ENCODE peak calls at places on chromosomes 5 and 9, in nine cellular contexts. One of them, this sample, is unnamed.
A peak's percentile ranks its signal among the peaks of the same experiment; 100 is the strongest.

GRCh38 chr5:110401881-110402280 is 324.6 kb downstream of the TMEM232 start:
- DNase-seq in osteocyte: no peak
- DNase-seq in natural killer cell: no peak
- DNase-seq in GM12865: peak; percentile 7
- DNase-seq in dorsolateral prefrontal cortex: no peak
- DNase-seq in AG09319: no peak
- DNase-seq in nephron progenitor cell: no peak
- DNase-seq in left lung: no peak
- DNase-seq in foreskin fibroblast: peak; percentile 6
- DNase-seq in this sample: peak; percentile 2

GRCh38 chr9:76985581-76985980 is 33.9 kb upstream of the FOXB2 start:
- DNase-seq in osteocyte: no peak
- DNase-seq in natural killer cell: no peak
- DNase-seq in GM12865: no peak
- DNase-seq in dorsolateral prefrontal cortex: no peak
- DNase-seq in AG09319: no peak
- DNase-seq in nephron progenitor cell: no peak
- DNase-seq in left lung: no peak
- DNase-seq in foreskin fibroblast: no peak
- DNase-seq in this sample: peak; percentile 19

GRCh38 chr5:174523311-174524159 is 200.8 kb upstream of the MSX2 start:
- DNase-seq in osteocyte: no peak
- DNase-seq in natural killer cell: no peak
- DNase-seq in GM12865: no peak
- DNase-seq in dorsolateral prefrontal cortex: no peak
- DNase-seq in AG09319: no peak
- DNase-seq in nephron progenitor cell: no peak
- DNase-seq in left lung: no peak
- DNase-seq in foreskin fibroblast: no peak
- DNase-seq in this sample: no peak

GRCh38 chr5:130549884-130550552 is 615.0 kb downstream of the HINT1 start:
- DNase-seq in osteocyte: no peak
- DNase-seq in natural killer cell: no peak
- DNase-seq in GM12865: no peak
- DNase-seq in dorsolateral prefrontal cortex: no peak
- DNase-seq in AG09319: no peak
- DNase-seq in nephron progenitor cell: no peak
- DNase-seq in left lung: no peak
- DNase-seq in foreskin fibroblast: peak; percentile 25
- DNase-seq in this sample: peak; percentile 68

GRCh38 chr9:106859957-106860715 is 2.8 kb upstream of the ZNF462 start:
- DNase-seq in osteocyte: peak; percentile 83
- DNase-seq in natural killer cell: no peak
- DNase-seq in GM12865: no peak
- DNase-seq in dorsolateral prefrontal cortex: no peak
- DNase-seq in AG09319: no peak
- DNase-seq in nephron progenitor cell: peak; percentile 73
- DNase-seq in left lung: no peak
- DNase-seq in foreskin fibroblast: no peak
- DNase-seq in this sample: no peak

GRCh38 chr5:152084476-152084875 is 159.8 kb upstream of the GLRA1 start:
- DNase-seq in osteocyte: no peak
- DNase-seq in natural killer cell: no peak
- DNase-seq in GM12865: no peak
- DNase-seq in dorsolateral prefrontal cortex: no peak
- DNase-seq in AG09319: no peak
- DNase-seq in nephron progenitor cell: no peak
- DNase-seq in left lung: no peak
- DNase-seq in foreskin fibroblast: no peak
- DNase-seq in this sample: no peak

GRCh38 chr9:130635306-130635705 is 29.1 kb upstream of the PRDM12 start:
- DNase-seq in osteocyte: no peak
- DNase-seq in natural killer cell: no peak
- DNase-seq in GM12865: no peak
- DNase-seq in dorsolateral prefrontal cortex: no peak
- DNase-seq in AG09319: no peak
- DNase-seq in nephron progenitor cell: no peak
- DNase-seq in left lung: no peak
- DNase-seq in foreskin fibroblast: no peak
- DNase-seq in this sample: no peak

GRCh38 chr5:39080597-39081204 is 6.5 kb upstream of the RICTOR start:
- DNase-seq in osteocyte: no peak
- DNase-seq in natural killer cell: peak; percentile 31
- DNase-seq in GM12865: peak; percentile 78
- DNase-seq in dorsolateral prefrontal cortex: no peak
- DNase-seq in AG09319: no peak
- DNase-seq in nephron progenitor cell: peak; percentile 50
- DNase-seq in left lung: peak; percentile 68
- DNase-seq in foreskin fibroblast: peak; percentile 46
- DNase-seq in this sample: peak; percentile 85

GRCh38 chr9:125142560-125143376 is 560 bp downstream of the SCAI start:
- DNase-seq in osteocyte: peak; percentile 81
- DNase-seq in natural killer cell: peak; percentile 17
- DNase-seq in GM12865: peak; percentile 29
- DNase-seq in dorsolateral prefrontal cortex: peak; percentile 6
- DNase-seq in AG09319: no peak
- DNase-seq in nephron progenitor cell: no peak
- DNase-seq in left lung: no peak
- DNase-seq in foreskin fibroblast: no peak
- DNase-seq in this sample: no peak

DNA sequence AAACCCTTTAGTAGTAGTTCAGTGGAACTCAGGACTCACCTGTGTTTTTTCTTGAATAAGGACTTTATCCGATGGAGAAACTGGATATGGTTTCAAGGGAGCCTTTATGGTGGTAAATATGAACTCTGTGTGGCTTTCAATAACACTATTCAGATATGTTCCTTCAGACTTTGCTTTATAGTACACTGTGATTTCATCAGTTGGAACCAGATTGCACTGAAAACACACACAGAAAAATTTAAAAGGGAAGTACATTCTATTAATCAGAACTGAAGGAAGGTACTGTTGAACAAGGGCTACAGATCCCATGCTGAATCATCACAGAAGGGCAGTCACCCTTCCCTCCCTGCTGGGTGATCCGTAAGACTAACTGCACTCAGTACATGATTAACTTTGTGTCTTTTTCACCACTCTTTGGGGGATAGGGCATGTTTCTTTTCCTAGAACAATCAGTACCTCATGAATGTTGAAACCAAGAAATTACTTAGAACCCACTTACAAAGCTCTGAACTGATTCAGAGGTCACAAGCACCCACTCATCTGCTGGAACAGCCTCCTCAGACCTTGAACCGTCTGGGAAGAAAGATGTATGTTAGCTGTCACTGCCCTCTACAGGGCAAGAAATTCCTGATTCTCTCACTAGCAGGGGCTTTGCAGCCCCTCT is 51.2 kb downstream of the IARS1 start:
- DNase-seq in osteocyte: no peak
- DNase-seq in natural killer cell: no peak
- DNase-seq in GM12865: no peak
- DNase-seq in dorsolateral prefrontal cortex: no peak
- DNase-seq in AG09319: peak; percentile 30
- DNase-seq in nephron progenitor cell: no peak
- DNase-seq in left lung: no peak
- DNase-seq in foreskin fibroblast: peak; percentile 83
- DNase-seq in this sample: peak; percentile 73
- TF ChIP-seq CTCF in osteocyte: peak; percentile 76
- TF ChIP-seq CTCF in natural killer cell: no peak
- TF ChIP-seq CTCF in GM12865: no peak
- TF ChIP-seq CTCF in dorsolateral prefrontal cortex: no peak
- TF ChIP-seq CTCF in AG09319: peak; percentile 47
- TF ChIP-seq CTCF in nephron progenitor cell: peak; percentile 39
- TF ChIP-seq CTCF in left lung: peak; percentile 11
- TF ChIP-seq CTCF in foreskin fibroblast: no peak
- TF ChIP-seq CTCF in this sample: peak; percentile 42

DNA sequence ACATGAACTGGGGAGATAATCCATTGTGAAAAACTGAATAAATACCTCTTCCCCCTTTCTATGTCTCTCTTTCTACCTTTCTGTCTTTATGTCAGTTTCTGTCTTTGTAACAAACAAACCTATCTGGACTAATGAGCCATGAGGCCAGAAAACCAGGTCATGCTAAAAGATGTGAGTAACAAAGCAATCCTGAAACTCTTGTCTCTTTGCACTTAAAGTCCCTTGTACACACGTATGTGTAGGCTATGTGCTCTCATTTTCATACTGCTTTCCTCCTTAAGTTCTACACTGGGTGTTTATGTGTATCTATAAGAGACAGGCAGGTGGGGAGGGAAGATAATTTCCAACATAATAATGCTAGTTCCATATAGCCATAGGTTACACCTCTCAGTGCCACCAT is 123.8 kb upstream of the PTGER4 start:
- DNase-seq in osteocyte: no peak
- DNase-seq in natural killer cell: no peak
- DNase-seq in GM12865: no peak
- DNase-seq in dorsolateral prefrontal cortex: no peak
- DNase-seq in AG09319: no peak
- DNase-seq in nephron progenitor cell: no peak
- DNase-seq in left lung: no peak
- DNase-seq in foreskin fibroblast: no peak
- DNase-seq in this sample: no peak
- TF ChIP-seq CTCF in osteocyte: no peak
- TF ChIP-seq CTCF in natural killer cell: no peak
- TF ChIP-seq CTCF in GM12865: no peak
- TF ChIP-seq CTCF in dorsolateral prefrontal cortex: no peak
- TF ChIP-seq CTCF in AG09319: no peak
- TF ChIP-seq CTCF in nephron progenitor cell: no peak
- TF ChIP-seq CTCF in left lung: no peak
- TF ChIP-seq CTCF in foreskin fibroblast: no peak
- TF ChIP-seq CTCF in this sample: no peak

GRCh38 chr9:105445203-105445881 is 2.5 kb upstream of the FSD1L start:
- DNase-seq in osteocyte: no peak
- DNase-seq in natural killer cell: no peak
- DNase-seq in GM12865: no peak
- DNase-seq in dorsolateral prefrontal cortex: no peak
- DNase-seq in AG09319: no peak
- DNase-seq in nephron progenitor cell: no peak
- DNase-seq in left lung: no peak
- DNase-seq in foreskin fibroblast: no peak
- DNase-seq in this sample: no peak

GRCh38 chr9:105447386-105447813 is 434 bp upstream of the FSD1L start:
- DNase-seq in osteocyte: no peak
- DNase-seq in natural killer cell: no peak
- DNase-seq in GM12865: no peak
- DNase-seq in dorsolateral prefrontal cortex: peak; percentile 10
- DNase-seq in AG09319: no peak
- DNase-seq in nephron progenitor cell: no peak
- DNase-seq in left lung: no peak
- DNase-seq in foreskin fibroblast: no peak
- DNase-seq in this sample: no peak

GRCh38 chr9:105449081-105449480 is 1.2 kb downstream of the FSD1L start:
- DNase-seq in osteocyte: no peak
- DNase-seq in natural killer cell: no peak
- DNase-seq in GM12865: no peak
- DNase-seq in dorsolateral prefrontal cortex: no peak
- DNase-seq in AG09319: no peak
- DNase-seq in nephron progenitor cell: no peak
- DNase-seq in left lung: no peak
- DNase-seq in foreskin fibroblast: no peak
- DNase-seq in this sample: peak; percentile 24

GRCh38 chr9:105444130-105444529 is 3.7 kb upstream of the FSD1L start:
- DNase-seq in osteocyte: no peak
- DNase-seq in natural killer cell: no peak
- DNase-seq in GM12865: no peak
- DNase-seq in dorsolateral prefrontal cortex: no peak
- DNase-seq in AG09319: no peak
- DNase-seq in nephron progenitor cell: no peak
- DNase-seq in left lung: no peak
- DNase-seq in foreskin fibroblast: no peak
- DNase-seq in this sample: no peak

DNA sequence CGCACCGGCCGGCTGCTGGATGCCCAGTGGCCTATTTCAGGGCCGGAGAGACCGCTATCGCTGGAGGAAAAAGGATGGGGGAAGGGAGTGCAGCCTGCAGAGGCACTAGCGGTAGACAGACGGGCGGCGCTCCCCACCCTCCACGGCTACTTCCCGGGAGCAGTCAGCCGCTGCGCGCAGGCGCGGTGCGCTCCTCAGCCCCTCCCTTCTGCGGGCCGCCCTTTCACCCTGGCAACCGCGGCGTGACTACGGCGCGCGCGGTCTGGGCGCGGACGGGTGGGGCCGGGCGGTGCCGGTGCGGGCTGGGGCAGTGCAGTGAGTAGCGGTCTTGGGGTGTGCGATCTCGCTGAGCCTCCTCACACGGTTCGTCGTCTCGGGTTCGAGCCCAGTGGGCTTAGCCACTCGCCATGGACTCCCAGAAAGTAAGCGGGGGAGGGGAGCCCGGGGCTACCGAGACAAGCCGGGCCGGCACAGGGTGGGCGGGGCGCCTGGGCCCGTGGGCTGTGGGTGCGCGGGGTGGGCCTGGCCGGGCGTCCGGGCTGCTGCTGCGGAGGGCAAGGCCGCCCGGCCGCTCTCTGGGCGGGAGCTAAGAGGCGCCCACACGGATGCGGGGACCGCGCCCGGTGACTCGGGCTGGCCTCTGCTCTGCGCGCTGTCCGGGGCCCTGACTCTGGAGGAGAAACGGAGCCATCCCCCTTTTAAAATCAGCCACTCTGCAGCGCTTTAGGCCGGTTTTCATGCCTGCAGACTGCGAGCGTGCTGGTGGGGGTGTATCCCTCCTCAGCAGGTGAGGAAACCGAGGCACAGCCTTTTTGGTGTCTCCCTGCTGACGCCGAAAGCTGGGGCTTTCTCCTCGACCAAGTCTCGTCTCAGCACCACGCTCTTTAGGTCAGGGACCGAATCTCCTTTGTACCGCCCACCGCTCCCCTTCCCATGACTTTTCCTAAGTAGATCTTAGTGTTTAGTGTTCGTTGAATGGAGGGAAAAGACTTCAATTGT is at the start of gene FSD1L:
- DNase-seq in osteocyte: peak; percentile 97
- DNase-seq in natural killer cell: peak; percentile 60
- DNase-seq in GM12865: peak; percentile 95
- DNase-seq in dorsolateral prefrontal cortex: peak; percentile 91
- DNase-seq in AG09319: peak; percentile 80
- DNase-seq in nephron progenitor cell: peak; percentile 93
- DNase-seq in left lung: peak; percentile 95
- DNase-seq in foreskin fibroblast: peak; percentile 91
- DNase-seq in this sample: peak; percentile 91
- TF ChIP-seq CTCF in osteocyte: peak; percentile 16
- TF ChIP-seq CTCF in natural killer cell: no peak
- TF ChIP-seq CTCF in GM12865: no peak
- TF ChIP-seq CTCF in dorsolateral prefrontal cortex: peak; percentile 39
- TF ChIP-seq CTCF in AG09319: peak; percentile 13
- TF ChIP-seq CTCF in nephron progenitor cell: no peak
- TF ChIP-seq CTCF in left lung: no peak
- TF ChIP-seq CTCF in foreskin fibroblast: no peak
- TF ChIP-seq CTCF in this sample: peak; percentile 45

DNA sequence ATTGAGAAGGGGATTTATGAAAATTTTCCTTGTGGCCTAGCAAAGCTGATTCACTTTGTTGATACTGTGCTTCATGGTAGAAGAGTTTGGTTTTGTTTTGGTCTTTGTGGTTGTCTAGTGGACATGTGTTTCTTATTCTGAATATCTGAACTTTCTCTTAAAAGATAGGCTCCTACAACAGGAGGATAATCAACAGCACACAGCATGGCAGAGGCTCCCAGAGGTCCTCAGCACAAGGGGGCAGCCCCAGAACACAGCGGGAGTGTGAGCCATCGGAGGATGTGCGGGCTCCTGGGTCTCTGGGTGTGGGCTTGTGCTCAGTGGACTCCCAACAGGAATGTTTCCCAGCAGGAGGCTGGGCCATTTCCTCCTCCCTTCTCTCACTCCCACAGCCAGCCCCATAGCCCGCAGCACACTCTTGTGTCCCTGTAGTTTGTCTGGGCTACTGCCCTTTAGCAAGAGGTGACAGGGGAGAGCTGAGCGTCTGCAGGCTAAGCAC is 164.3 kb upstream of the OTULINL start:
- DNase-seq in osteocyte: peak; percentile 87
- DNase-seq in natural killer cell: no peak
- DNase-seq in GM12865: peak; percentile 33
- DNase-seq in dorsolateral prefrontal cortex: no peak
- DNase-seq in AG09319: peak; percentile 69
- DNase-seq in nephron progenitor cell: no peak
- DNase-seq in left lung: no peak
- DNase-seq in foreskin fibroblast: peak; percentile 34
- DNase-seq in this sample: peak; percentile 80
- TF ChIP-seq CTCF in osteocyte: no peak
- TF ChIP-seq CTCF in natural killer cell: no peak
- TF ChIP-seq CTCF in GM12865: no peak
- TF ChIP-seq CTCF in dorsolateral prefrontal cortex: no peak
- TF ChIP-seq CTCF in AG09319: peak; percentile 29
- TF ChIP-seq CTCF in nephron progenitor cell: no peak
- TF ChIP-seq CTCF in left lung: no peak
- TF ChIP-seq CTCF in foreskin fibroblast: peak; percentile 12
- TF ChIP-seq CTCF in this sample: peak; percentile 27

This sample was measured in fibroblast of the aortic adventitia.